ENCODE peak calls at places on chromosomes 4 and X, in six cellular contexts. F is sigmoid colon, T is OCI-LY7, E is heart right ventricle, I is right atrium auricular region, U is tibial artery. J is an unnamed sample.
A peak's percentile ranks its signal among the peaks of the same experiment; 100 is the strongest.

GRCh38 chr4:118296739-118297138 is 56.1 kb downstream of the PRSS12 start:
- DNase-seq in I (no peak), F (no peak), T (no peak), E (no peak), U (no peak), J (no peak)

GRCh38 chr4:78068481-78068880 is 11.4 kb downstream of the FRAS1 start:
- DNase-seq in T (no peak), F (no peak), E (no peak), U (no peak), I (no peak), J (no peak)

GRCh38 chr4:184330008-184330400 is 112.3 kb upstream of the ENPP6 start:
- DNase-seq in E (no peak), F (peak; percentile 81), T (no peak), U (peak; percentile 77), I (peak; percentile 81), J (no peak)

GRCh38 chrX:17359500-17359899 is 15.5 kb upstream of the NHS start:
- DNase-seq in F (no peak), I (no peak), T (no peak), E (no peak), U (no peak), J (no peak)

GRCh38 chr4:176443646-176444409 is 124.1 kb downstream of the SPCS3 start:
- DNase-seq in I (no peak), T (no peak), E (no peak), U (no peak), F (no peak), J (peak; percentile 5)

GRCh38 chr4:180456928-180457327 is 1786.3 kb upstream of the TENM3 start:
- DNase-seq in T (no peak), E (no peak), I (no peak), U (no peak), F (no peak), J (no peak)

GRCh38 chr4:179585761-179586160 is 2143.5 kb upstream of the AGA start:
- DNase-seq in T (no peak), F (no peak), E (no peak), U (no peak), I (no peak), J (no peak)

GRCh38 chrX:111348363-111348927 is 63.5 kb downstream of the DCX start:
- DNase-seq in U (no peak), E (no peak), F (no peak), T (no peak), I (no peak), J (no peak)

GRCh38 chr4:1408418-1408817 is 2.2 kb upstream of the NKX1-1 start:
- DNase-seq in I (peak; percentile 21), T (no peak), U (no peak), E (no peak), F (peak; percentile 46), J (no peak)
- TF ChIP-seq CTCF in I (no peak), T (no peak), U (no peak), E (no peak), F (no peak), J (no peak)

DNA sequence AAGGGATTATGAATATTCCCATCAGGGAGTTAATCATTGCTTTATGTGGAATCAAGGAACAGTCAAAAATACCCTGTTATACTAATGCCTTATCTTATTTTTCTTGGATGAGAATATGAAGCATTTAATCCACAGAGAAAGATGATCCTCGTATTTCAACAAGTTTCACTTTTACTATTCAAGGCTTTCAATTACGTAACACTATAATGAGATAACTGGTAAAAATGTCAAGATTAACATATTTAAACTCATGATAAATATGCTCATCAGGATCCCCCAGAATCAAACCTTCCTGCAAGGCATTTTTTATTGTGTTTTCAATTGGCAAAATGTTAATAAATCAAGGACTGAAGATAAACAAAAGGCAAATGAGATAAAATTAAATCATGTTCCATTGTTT is 5.1 kb downstream of the ZXDA start:
- DNase-seq in F (no peak), U (no peak), T (no peak), E (no peak), I (no peak), J (no peak)
- H3K27ac ChIP-seq in F (peak overlapping the region; percentile 64), U (peak overlapping the region; percentile 44), T (no peak overlapping the region), E (peak overlapping the region; percentile 13), I (peak overlapping the region; percentile 62), J (no peak overlapping the region)

GRCh38 chrX:54786972-54787371 is 11.1 kb downstream of the ITIH6 start:
- DNase-seq in F (no peak), E (no peak), I (no peak), T (peak; percentile 33), U (no peak), J (peak; percentile 18)
- TF ChIP-seq CTCF in F (no peak), E (peak; percentile 8), I (no peak), T (peak; percentile 61), U (no peak), J (no peak)

GRCh38 chr4:142549726-142550463 is 296.2 kb downstream of the INPP4B start:
- DNase-seq in U (no peak), E (no peak), T (no peak), I (no peak), F (no peak), J (peak; percentile 65)
- H3K27ac ChIP-seq in U (no peak overlapping the region), E (no peak overlapping the region), T (no peak overlapping the region), I (no peak overlapping the region), F (no peak overlapping the region), J (peak overlapping the region; percentile 63)

GRCh38 chr4:165384608-165385007 is 5.8 kb downstream of the CPE start:
- DNase-seq in U (no peak), T (no peak), F (no peak), E (no peak), I (no peak), J (no peak)
- TF ChIP-seq CTCF in U (no peak), T (peak; percentile 58), F (no peak), E (no peak), I (no peak), J (no peak)

J was measured in RWPE1.